ENCODE peak calls at places on chromosome 13, in nine cellular contexts. C is body of pancreas, D is A549, Q is epithelial cell of esophagus, K is MCF 10A, N is mucosa of descending colon, U is hepatocyte, I is lower leg skin, M is IMR-90. J is an unnamed sample.

GRCh38 chr13:76619631-76620030 is 266.6 kb downstream of the KCTD12 start:
- DNase-seq in C (no peak), D (no peak), Q (no peak), K (no peak), N (no peak), U (no peak), I (no peak), M (no peak), J (no peak)

GRCh38 chr13:112926993-112927392 is 42.0 kb upstream of the MCF2L start:
- DNase-seq in C (no peak), D (no peak), Q (no peak), K (no peak), N (no peak), U (no peak), I (no peak), M (no peak), J (no peak)

GRCh38 chr13:108572782-108573211 is 56.6 kb upstream of the MYO16 start:
- DNase-seq in C (no peak), D (no peak), Q (peak), K (peak), N (no peak), U (no peak), I (no peak), M (no peak), J (no peak)

GRCh38 chr13:89701913-89702312 is 1645.6 kb upstream of the MIR17HG start:
- DNase-seq in C (no peak), D (no peak), Q (no peak), K (no peak), N (no peak), U (no peak), I (no peak), M (no peak), J (no peak)

GRCh38 chr13:44719857-44720671 is 143.9 kb upstream of the TSC22D1 start:
- DNase-seq in C (peak), D (peak), Q (no peak), K (no peak), N (no peak), U (no peak), I (no peak), M (peak), J (no peak)

GRCh38 chr13:40228486-40228885 is 438.0 kb downstream of the FOXO1 start:
- DNase-seq in C (no peak), D (no peak), Q (no peak), K (no peak), N (no peak), U (no peak), I (no peak), M (no peak), J (no peak)

GRCh38 chr13:76687467-76687866 is 198.7 kb downstream of the KCTD12 start:
- DNase-seq in C (peak), D (no peak), Q (no peak), K (no peak), N (no peak), U (no peak), I (no peak), M (no peak), J (no peak)

GRCh38 chr13:40271931-40272775 is 394.3 kb downstream of the FOXO1 start:
- DNase-seq in C (peak), D (peak), Q (peak), K (peak), N (no peak), U (peak), I (peak), M (peak), J (no peak)

GRCh38 chr13:47256618-47257017 is 359.8 kb upstream of the HTR2A start:
- DNase-seq in C (no peak), D (no peak), Q (peak), K (peak), N (no peak), U (no peak), I (no peak), M (peak), J (no peak)

GRCh38 chr13:73189365-73189764 is 130.6 kb downstream of the KLF5 start:
- DNase-seq in C (no peak), D (no peak), Q (peak), K (peak), N (no peak), U (peak), I (no peak), M (no peak), J (no peak)

GRCh38 chr13:50191004-50191403 is 175.8 kb downstream of the KCNRG start:
- DNase-seq in C (no peak), D (no peak), Q (no peak), K (no peak), N (no peak), U (no peak), I (no peak), M (no peak), J (no peak)

GRCh38 chr13:101845501-101846012 is 393.1 kb downstream of the ITGBL1 start:
- DNase-seq in C (no peak), D (no peak), Q (no peak), K (no peak), N (no peak), U (no peak), I (no peak), M (peak), J (no peak)

GRCh38 chr13:19618925-19619324 is 14.5 kb upstream of the MPHOSPH8 start:
- DNase-seq in C (peak), D (peak), Q (peak), K (peak), N (no peak), U (peak), I (no peak), M (peak), J (no peak)

GRCh38 chr13:97344250-97345175 is 89.5 kb upstream of the RAP2A start:
- DNase-seq in C (peak), D (peak), Q (peak), K (peak), N (peak), U (peak), I (peak), M (peak), J (no peak)

GRCh38 chr13:102721800-102722231 is 27.0 kb upstream of the METTL21C start:
- DNase-seq in C (no peak), D (no peak), Q (peak), K (peak), N (no peak), U (no peak), I (no peak), M (no peak), J (no peak)

GRCh38 chr13:40668335-40668734 is 1.9 kb upstream of the FOXO1 start:
- DNase-seq in C (peak), D (peak), Q (peak), K (no peak), N (no peak), U (peak), I (peak), M (no peak), J (no peak)

GRCh38 chr13:99528547-99528946 is 27.3 kb downstream of the TM9SF2 start:
- DNase-seq in C (no peak), D (peak), Q (no peak), K (peak), N (no peak), U (peak), I (no peak), M (no peak), J (no peak)

GRCh38 chr13:70604448-70604847 is 496.2 kb upstream of the KLHL1 start:
- DNase-seq in C (peak), D (no peak), Q (no peak), K (no peak), N (no peak), U (no peak), I (no peak), M (no peak), J (no peak)

GRCh38 chr13:112833551-112834257 is 135.3 kb upstream of the MCF2L start:
- DNase-seq in C (no peak), D (no peak), Q (no peak), K (no peak), N (no peak), U (no peak), I (no peak), M (no peak), J (no peak)

GRCh38 chr13:70844391-70845108 is 736.3 kb upstream of the KLHL1 start:
- DNase-seq in C (no peak), D (no peak), Q (no peak), K (no peak), N (peak), U (no peak), I (no peak), M (no peak), J (no peak)

GRCh38 chr13:104565888-104566287 is 1499.7 kb upstream of the SLC10A2 start:
- DNase-seq in C (no peak), D (no peak), Q (no peak), K (no peak), N (no peak), U (no peak), I (no peak), M (no peak), J (no peak)

GRCh38 chr13:113584205-113584869 is at the start of gene TFDP1:
- DNase-seq in C (peak), D (peak), Q (peak), K (peak), N (peak), U (peak), I (no peak), M (peak), J (peak)

GRCh38 chr13:21100994-21101757 is 39.8 kb upstream of the LATS2 start:
- DNase-seq in C (no peak), D (peak), Q (no peak), K (no peak), N (no peak), U (no peak), I (no peak), M (no peak), J (no peak)

GRCh38 chr13:95075506-95075905 is 225.7 kb downstream of the ABCC4 start:
- DNase-seq in C (no peak), D (no peak), Q (no peak), K (no peak), N (no peak), U (no peak), I (no peak), M (no peak), J (no peak)

GRCh38 chr13:58397596-58398387 is 766.2 kb downstream of the PCDH17 start:
- DNase-seq in C (no peak), D (no peak), Q (no peak), K (no peak), N (no peak), U (no peak), I (no peak), M (no peak), J (no peak)

GRCh38 chr13:110015253-110015652 is 228.9 kb upstream of the IRS2 start:
- DNase-seq in C (peak), D (peak), Q (peak), K (peak), N (no peak), U (no peak), I (no peak), M (peak), J (no peak)

GRCh38 chr13:89737051-89737450 is 1610.4 kb upstream of the MIR17HG start:
- DNase-seq in C (no peak), D (no peak), Q (no peak), K (no peak), N (no peak), U (no peak), I (no peak), M (no peak), J (no peak)

GRCh38 chr13:24512208-24513068 is at the start of gene PARP4:
- DNase-seq in C (peak), D (peak), Q (peak), K (peak), N (peak), U (peak), I (peak), M (peak), J (peak)
- TF ChIP-seq CTCF in C (no peak), D (no peak), Q (no peak), K (no peak), N (no peak), U (no peak), I (no peak), M (peak), J (no peak)

DNA sequence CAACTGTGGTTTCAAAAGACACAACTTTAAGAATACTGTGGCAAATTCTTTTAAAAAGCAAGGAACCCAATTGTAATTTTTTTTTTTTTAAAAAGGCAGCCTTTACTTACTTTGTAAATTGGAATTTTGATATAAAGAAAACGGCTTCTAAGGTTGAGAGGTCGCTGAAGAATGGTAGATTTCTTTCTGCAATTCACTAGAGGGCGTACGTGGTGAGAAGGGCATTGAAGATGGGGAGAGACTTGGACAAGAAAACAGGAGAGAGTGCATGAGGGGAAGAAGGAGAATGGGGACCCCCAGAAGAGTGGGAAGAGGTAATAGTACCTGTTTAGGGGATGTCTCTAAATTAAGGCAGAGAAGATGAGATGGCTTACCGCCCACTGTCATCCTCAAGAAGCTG is 33.5 kb upstream of the PABPC3 start:
- DNase-seq in C (no peak), D (peak), Q (no peak), K (no peak), N (no peak), U (no peak), I (no peak), M (no peak), J (no peak)
- TF ChIP-seq CTCF in C (no peak), D (peak), Q (no peak), K (no peak), N (no peak), U (no peak), I (no peak), M (no peak), J (no peak)

DNA sequence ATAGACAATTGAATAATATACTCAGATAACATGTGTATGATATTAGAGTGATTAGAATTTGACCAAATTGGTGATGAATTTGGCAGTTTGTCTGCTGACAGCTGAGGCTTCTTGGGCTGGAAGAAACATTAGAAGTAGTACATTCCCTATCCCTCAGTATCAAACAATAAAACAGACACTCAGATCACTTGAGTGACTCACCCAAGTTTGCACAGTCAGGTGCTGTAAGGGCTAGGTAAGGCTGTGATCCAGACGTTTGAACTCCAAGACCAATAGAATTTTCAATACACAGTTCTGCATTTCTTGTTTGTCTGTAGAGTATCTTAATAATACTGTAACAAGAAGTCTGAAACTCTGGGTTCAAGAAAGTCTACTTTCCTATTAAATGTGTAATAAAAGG is 223.5 kb downstream of the POSTN start:
- DNase-seq in C (no peak), D (no peak), Q (peak), K (peak), N (no peak), U (no peak), I (no peak), M (no peak), J (no peak)
- TF ChIP-seq CTCF in C (no peak), D (no peak), Q (no peak), K (no peak), N (no peak), U (no peak), I (no peak), M (no peak), J (no peak)

GRCh38 chr13:22187329-22187728 is 516.5 kb downstream of the FGF9 start:
- DNase-seq in C (no peak), D (no peak), Q (no peak), K (no peak), N (no peak), U (no peak), I (no peak), M (peak), J (no peak)
- TF ChIP-seq CTCF in C (no peak), D (no peak), Q (no peak), K (no peak), N (no peak), U (peak), I (no peak), M (peak), J (no peak)

GRCh38 chr13:85430216-85430615 is 369.0 kb downstream of the SLITRK6 start:
- DNase-seq in C (no peak), D (no peak), Q (peak), K (no peak), N (no peak), U (no peak), I (no peak), M (no peak), J (no peak)
- TF ChIP-seq CTCF in C (no peak), D (no peak), Q (no peak), K (no peak), N (no peak), U (no peak), I (no peak), M (no peak), J (no peak)

DNA sequence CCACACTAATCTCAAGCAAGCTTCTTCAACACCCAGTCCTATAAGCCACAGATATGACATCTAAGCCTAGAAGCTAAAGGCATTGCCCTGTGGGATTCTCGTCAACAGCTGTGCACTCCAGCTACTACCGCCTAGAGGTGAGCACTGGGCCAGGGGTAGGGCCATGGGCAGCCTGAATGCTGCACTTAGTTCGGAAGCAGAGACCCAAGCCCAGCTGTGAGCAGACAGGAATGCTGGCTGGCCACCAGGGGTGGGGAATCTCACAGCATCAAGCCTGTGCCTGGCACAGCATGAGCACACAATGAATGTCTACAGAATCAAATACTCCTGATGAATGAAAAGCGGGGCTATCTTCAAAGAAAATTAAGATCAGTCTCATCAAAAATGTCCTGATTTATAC is 167.5 kb upstream of the UBL3 start:
- DNase-seq in C (no peak), D (no peak), Q (no peak), K (no peak), N (no peak), U (no peak), I (no peak), M (no peak), J (no peak)
- TF ChIP-seq CTCF in C (no peak), D (no peak), Q (peak), K (no peak), N (no peak), U (no peak), I (no peak), M (no peak), J (no peak)

GRCh38 chr13:81488021-81488420 is 1147.1 kb upstream of the SPRY2 start:
- DNase-seq in C (no peak), D (no peak), Q (no peak), K (peak), N (no peak), U (peak), I (no peak), M (no peak), J (no peak)

GRCh38 chr13:81493144-81493543 is 1152.2 kb upstream of the SPRY2 start:
- DNase-seq in C (no peak), D (no peak), Q (no peak), K (no peak), N (no peak), U (peak), I (no peak), M (no peak), J (no peak)

DNA sequence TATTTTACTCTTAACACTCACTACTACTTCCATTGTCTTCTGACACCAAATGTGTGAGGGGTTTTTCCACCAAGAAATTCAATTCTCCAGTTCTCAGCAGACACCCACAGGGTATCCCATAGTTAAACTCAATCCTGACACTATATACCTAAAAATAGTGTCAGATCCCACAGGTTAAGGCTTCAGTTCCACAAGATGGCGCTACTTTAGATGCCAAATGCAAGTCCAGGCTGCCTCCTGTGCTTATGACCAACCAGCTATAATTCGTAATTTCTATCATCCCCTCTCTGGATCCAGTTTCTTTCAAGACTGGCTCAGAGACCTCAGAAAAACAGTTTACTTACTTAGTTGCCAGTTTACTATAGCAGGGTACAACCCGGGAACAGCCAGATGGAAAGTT is 1146.2 kb upstream of the SPRY2 start:
- DNase-seq in C (peak), D (peak), Q (peak), K (peak), N (no peak), U (peak), I (no peak), M (no peak), J (no peak)
- TF ChIP-seq CTCF in C (peak), D (no peak), Q (peak), K (peak), N (no peak), U (peak), I (no peak), M (no peak), J (no peak)

DNA sequence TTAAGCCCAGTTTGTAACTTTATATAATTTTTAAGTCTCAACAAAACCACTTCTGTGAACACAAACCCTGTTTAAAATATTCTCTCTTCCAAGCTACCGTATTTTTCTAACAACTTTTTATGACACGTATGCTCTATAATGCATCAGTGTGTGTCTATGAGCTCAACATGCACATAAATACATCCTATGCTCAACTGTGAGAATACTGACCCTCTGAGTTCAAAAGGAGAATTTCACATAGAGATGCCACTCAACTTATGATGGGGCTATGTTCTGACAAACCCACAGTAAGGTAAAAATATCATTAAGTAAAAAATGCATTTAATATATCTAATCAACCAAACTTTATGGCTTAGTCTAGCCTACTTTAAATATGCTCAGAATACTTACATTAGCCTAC is 1139.7 kb upstream of the SPRY2 start:
- DNase-seq in C (no peak), D (peak), Q (peak), K (no peak), N (no peak), U (peak), I (no peak), M (no peak), J (no peak)
- TF ChIP-seq CTCF in C (no peak), D (no peak), Q (peak), K (no peak), N (no peak), U (peak), I (no peak), M (no peak), J (no peak)

GRCh38 chr13:23888658-23889597 is at the start of gene MIPEP:
- DNase-seq in C (peak), D (peak), Q (peak), K (peak), N (peak), U (peak), I (peak), M (peak), J (peak)

GRCh38 chr13:23889598-23890224 is 511 bp upstream of the MIPEP start:
- DNase-seq in C (no peak), D (peak), Q (peak), K (peak), N (no peak), U (no peak), I (no peak), M (no peak), J (no peak)
- TF ChIP-seq CTCF in C (peak), D (no peak), Q (no peak), K (no peak), N (no peak), U (no peak), I (no peak), M (no peak), J (peak)

J was measured in mesothelial cell of epicardium.